ENCODE peak calls at places on chromosome 2, in five cellular contexts. L, B, K, Q and J are unnamed samples.

GRCh38 chr2:238168196-238168815 is 9.5 kb downstream of the ERFE start:
- DNase-seq in L (no peak), K (no peak), Q (no peak), B (no peak), J (no peak)

GRCh38 chr2:46977899-46978298 is 62.3 kb upstream of the MCFD2 start:
- DNase-seq in B (no peak), L (no peak), Q (peak; percentile 67), K (no peak), J (no peak)

GRCh38 chr2:127995725-127996124 is 32.1 kb downstream of the SAP130 start:
- DNase-seq in B (no peak), L (no peak), Q (no peak), K (no peak), J (no peak)

GRCh38 chr2:97005353-97005752 is 19.0 kb upstream of the FAM178B start:
- DNase-seq in L (no peak), Q (no peak), B (no peak), K (no peak), J (no peak)

GRCh38 chr2:10519067-10519740 is 71.1 kb upstream of the ODC1 start:
- DNase-seq in L (no peak), K (no peak), Q (no peak), B (no peak), J (no peak)

GRCh38 chr2:223058952-223059716 is 7.1 kb downstream of the KCNE4 start:
- DNase-seq in K (no peak), Q (no peak), B (peak; percentile 61), L (no peak), J (no peak)

GRCh38 chr2:227301523-227301922 is 23.5 kb upstream of the MFF start:
- DNase-seq in B (no peak), L (no peak), K (no peak), Q (no peak), J (no peak)

GRCh38 chr2:26786207-26787023 is 559 bp downstream of the CENPA start:
- DNase-seq in L (no peak), B (no peak), Q (peak; percentile 59), K (no peak), J (no peak)

GRCh38 chr2:192741889-192742288 is 547.2 kb upstream of the TMEFF2 start:
- DNase-seq in L (no peak), K (no peak), Q (no peak), B (no peak), J (no peak)

GRCh38 chr2:60551241-60552095 is 2.0 kb downstream of the BCL11A start:
- DNase-seq in Q (no peak), L (no peak), B (no peak), K (no peak), J (no peak)

GRCh38 chr2:16635796-16636699 is 29.6 kb downstream of the CYRIA start:
- DNase-seq in B (peak; percentile 71), L (no peak), Q (no peak), K (no peak), J (peak; percentile 66)

GRCh38 chr2:234694244-234695013 is 197.5 kb upstream of the ARL4C start:
- DNase-seq in K (no peak), B (peak; percentile 95), Q (no peak), L (no peak), J (no peak)

GRCh38 chr2:61218817-61219170 is 56.8 kb downstream of the C2orf74 start:
- DNase-seq in Q (no peak), L (no peak), K (no peak), B (no peak), J (no peak)

GRCh38 chr2:91442246-91442905 is 2750.9 kb downstream of the RPIA start:
- DNase-seq in L (no peak), K (no peak), B (no peak), Q (peak; percentile 51), J (no peak)

GRCh38 chr2:10220516-10221391 is 82.0 kb upstream of the HPCAL1 start:
- DNase-seq in B (peak; percentile 87), K (no peak), L (no peak), Q (peak; percentile 33), J (no peak)

GRCh38 chr2:29459445-29460179 is 344.4 kb downstream of the CLIP4 start:
- DNase-seq in B (peak; percentile 90), L (no peak), K (no peak), Q (no peak), J (no peak)

GRCh38 chr2:200347301-200347700 is 40.8 kb downstream of the SPATS2L start:
- DNase-seq in K (no peak), L (no peak), B (no peak), Q (no peak), J (no peak)

GRCh38 chr2:47339745-47340541 is 63.0 kb upstream of the MSH2 start:
- DNase-seq in K (no peak), L (no peak), B (peak; percentile 61), Q (no peak), J (no peak)

GRCh38 chr2:223674998-223675609 is 72.9 kb upstream of the SCG2 start:
- DNase-seq in L (no peak), B (peak; percentile 54), Q (no peak), K (no peak), J (no peak)

GRCh38 chr2:39949131-39949530 is 170.1 kb upstream of the THUMPD2 start:
- DNase-seq in Q (no peak), K (no peak), L (no peak), B (no peak), J (no peak)

GRCh38 chr2:113707106-113707505 is 49.3 kb downstream of the SLC35F5 start:
- DNase-seq in Q (no peak), B (peak; percentile 42), K (no peak), L (no peak), J (no peak)

GRCh38 chr2:73838889-73839539 is 10.3 kb downstream of the STAMBP start:
- DNase-seq in K (no peak), Q (no peak), L (no peak), B (peak; percentile 33), J (no peak)

GRCh38 chr2:42959148-42959992 is 167.0 kb upstream of the HAAO start:
- DNase-seq in K (peak; percentile 82), L (peak; percentile 62), B (peak; percentile 61), Q (no peak), J (no peak)

GRCh38 chr2:2846379-2847130 is 515.5 kb upstream of the MYT1L start:
- DNase-seq in L (peak; percentile 67), Q (no peak), K (no peak), B (no peak), J (peak; percentile 59)

GRCh38 chr2:72457801-72458516 is 310.3 kb upstream of the CYP26B1 start:
- DNase-seq in L (no peak), B (peak; percentile 54), Q (no peak), K (no peak), J (no peak)

GRCh38 chr2:204504594-204504993 is 40.7 kb upstream of the PARD3B start:
- DNase-seq in Q (no peak), B (no peak), K (no peak), L (no peak), J (no peak)

GRCh38 chr2:217290467-217290866 is 430.6 kb upstream of the TNP1 start:
- DNase-seq in L (no peak), B (no peak), Q (no peak), K (no peak), J (no peak)
- H3K27ac ChIP-seq in L (no peak overlapping the region), B (peak overlapping the region; percentile 16), Q (no peak overlapping the region), K (no peak overlapping the region), J (no peak overlapping the region)

GRCh38 chr2:120014231-120014990 is 1.5 kb downstream of the EPB41L5 start:
- DNase-seq in K (no peak), Q (no peak), L (no peak), B (no peak), J (no peak)
- H3K4me3 ChIP-seq in K (peak overlapping the region; percentile 98), Q (peak overlapping the region; percentile 98), L (no peak overlapping the region), B (peak overlapping the region; percentile 93), J (peak overlapping the region; percentile 84)

GRCh38 chr2:136021976-136022375 is 36.5 kb upstream of the DARS1 start:
- DNase-seq in K (no peak), L (no peak), B (no peak), Q (no peak), J (no peak)
- H3K27ac ChIP-seq in K (no peak overlapping the region), L (peak overlapping the region; percentile 16), B (no peak overlapping the region), Q (no peak overlapping the region), J (peak overlapping the region; percentile 82)

GRCh38 chr2:20444113-20444992 is 2.5 kb upstream of the RHOB start:
- DNase-seq in B (no peak), L (peak; percentile 56), Q (no peak), K (peak; percentile 63), J (no peak)

GRCh38 chr2:20440001-20440560 is 6.8 kb upstream of the RHOB start:
- DNase-seq in K (peak; percentile 56), B (no peak), L (no peak), Q (no peak), J (no peak)

GRCh38 chr2:20446280-20446916 is 476 bp upstream of the RHOB start:
- DNase-seq in L (peak; percentile 37), K (no peak), B (no peak), Q (peak; percentile 65), J (no peak)

GRCh38 chr2:20444993-20445910 is 1.6 kb upstream of the RHOB start:
- DNase-seq in K (peak; percentile 61), B (no peak), L (no peak), Q (no peak), J (peak; percentile 8)

DNA sequence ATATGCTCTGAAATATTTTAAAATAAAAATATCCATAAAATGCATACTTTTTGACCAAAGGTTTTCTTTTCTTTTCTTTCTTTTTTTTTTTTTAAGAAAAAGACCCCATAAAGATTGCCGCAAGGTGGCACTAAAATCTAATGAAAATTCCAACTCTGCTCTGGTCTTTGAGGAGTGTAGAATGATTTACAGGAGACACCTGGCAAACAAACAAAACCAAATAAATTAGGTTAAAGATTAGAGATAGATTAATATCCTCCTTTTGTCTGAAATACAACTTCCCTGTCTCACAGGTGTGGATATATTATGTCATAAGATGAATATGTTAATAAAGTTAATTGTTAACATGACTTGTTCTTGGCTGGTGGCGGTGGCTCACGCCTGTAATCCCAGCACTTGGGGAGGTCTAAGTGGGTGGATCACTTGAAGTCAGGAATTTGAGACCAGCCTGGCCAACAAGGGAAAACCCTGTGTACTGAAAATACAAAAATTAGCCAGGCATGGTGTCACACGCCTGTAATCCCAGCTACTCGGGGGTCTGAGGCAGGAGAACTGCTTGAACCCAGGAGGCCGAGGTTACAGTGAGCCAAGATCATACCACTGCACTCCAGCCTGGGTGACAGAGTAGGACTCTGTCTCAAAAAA is 3.5 kb upstream of the RHOB start:
- DNase-seq in B (peak; percentile 57), K (peak; percentile 64), Q (no peak), L (peak; percentile 40), J (no peak)
- H3K4me3 ChIP-seq in B (no peak overlapping the region), K (no peak overlapping the region), Q (no peak overlapping the region), L (no peak overlapping the region), J (no peak overlapping the region)

DNA sequence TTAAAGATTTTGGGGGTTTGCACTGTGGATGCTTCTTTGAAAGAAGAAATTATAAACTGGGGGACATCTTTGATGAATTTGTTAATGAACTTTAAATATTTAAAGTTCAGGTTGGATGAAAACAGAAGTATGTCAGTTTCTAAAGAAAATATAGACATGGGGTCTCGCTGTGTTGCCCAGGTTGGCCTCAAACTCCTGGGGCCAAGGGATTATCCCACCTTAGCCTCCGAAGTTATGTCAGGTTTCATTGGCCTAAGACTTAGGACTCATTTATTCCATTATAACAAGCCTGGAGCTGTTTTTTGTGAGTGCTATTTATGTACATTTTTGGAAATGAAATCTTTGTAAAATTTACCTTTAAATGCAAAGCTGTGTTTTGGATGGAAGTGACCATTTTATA is 2.5 kb downstream of the NAB1 start:
- DNase-seq in Q (no peak), K (no peak), B (no peak), L (no peak), J (no peak)
- H3K27ac ChIP-seq in Q (no peak overlapping the region), K (peak overlapping the region; percentile 99), B (no peak overlapping the region), L (peak overlapping the region; percentile 98), J (no peak overlapping the region)